ENCODE peak calls at places on chromosomes 16 and 17, in eight cellular contexts. V is heart left ventricle, G is IMR-90, S is A549, Q is ascending aorta, B is dorsolateral prefrontal cortex, T is body of pancreas, F is fibroblast of lung. N is an unnamed sample.

GRCh38 chr16:63787014-63787413 is 1334.8 kb downstream of the CDH11 start:
- DNase-seq in G (no peak), V (no peak), B (no peak), T (no peak), S (no peak), Q (no peak), F (peak), N (no peak)

GRCh38 chr16:10923146-10923649 is 19.1 kb downstream of the DEXI start:
- DNase-seq in G (no peak), T (no peak), V (no peak), B (no peak), F (no peak), S (no peak), Q (no peak), N (no peak)

GRCh38 chr16:52494621-52495020 is 52.3 kb downstream of the TOX3 start:
- DNase-seq in S (no peak), V (no peak), Q (no peak), B (no peak), T (no peak), F (peak), G (no peak), N (no peak)

GRCh38 chr17:41338961-41339485 is 11.6 kb downstream of the KRT33A start:
- DNase-seq in S (no peak), F (peak), Q (no peak), G (peak), V (no peak), B (no peak), T (no peak), N (no peak)

GRCh38 chr16:19907161-19907992 is 22.7 kb upstream of the GPRC5B start:
- DNase-seq in V (peak), T (peak), G (peak), S (peak), F (peak), B (peak), Q (peak), N (no peak)

GRCh38 chr17:42060231-42060630 is 9.8 kb upstream of the C17orf113 start:
- DNase-seq in G (no peak), V (no peak), B (no peak), F (no peak), S (no peak), T (no peak), Q (no peak), N (no peak)

GRCh38 chr16:74052006-74052405 is 244.6 kb upstream of the PSMD7 start:
- DNase-seq in G (no peak), S (no peak), T (no peak), F (no peak), B (no peak), V (no peak), Q (no peak), N (no peak)

GRCh38 chr16:53515259-53515658 is 12.2 kb upstream of the AKTIP start:
- DNase-seq in V (no peak), Q (no peak), S (no peak), B (no peak), G (peak), T (no peak), F (no peak), N (no peak)

GRCh38 chr17:27577124-27577761 is 53.7 kb upstream of the LGALS9 start:
- DNase-seq in T (peak), S (no peak), V (no peak), B (peak), Q (no peak), F (peak), G (peak), N (no peak)

GRCh38 chr17:54906713-54907112 is 6.1 kb downstream of the TOM1L1 start:
- DNase-seq in V (no peak), G (no peak), F (no peak), S (no peak), B (no peak), Q (no peak), T (no peak), N (no peak)

GRCh38 chr17:66661411-66661843 is 173.5 kb upstream of the CACNG5 start:
- DNase-seq in Q (no peak), T (no peak), S (peak), B (no peak), G (peak), F (peak), V (no peak), N (no peak)

GRCh38 chr16:15055141-15056053 is 477 bp downstream of the NTAN1 start:
- DNase-seq in T (peak), S (peak), V (peak), Q (no peak), B (no peak), F (peak), G (peak), N (peak)

DNA sequence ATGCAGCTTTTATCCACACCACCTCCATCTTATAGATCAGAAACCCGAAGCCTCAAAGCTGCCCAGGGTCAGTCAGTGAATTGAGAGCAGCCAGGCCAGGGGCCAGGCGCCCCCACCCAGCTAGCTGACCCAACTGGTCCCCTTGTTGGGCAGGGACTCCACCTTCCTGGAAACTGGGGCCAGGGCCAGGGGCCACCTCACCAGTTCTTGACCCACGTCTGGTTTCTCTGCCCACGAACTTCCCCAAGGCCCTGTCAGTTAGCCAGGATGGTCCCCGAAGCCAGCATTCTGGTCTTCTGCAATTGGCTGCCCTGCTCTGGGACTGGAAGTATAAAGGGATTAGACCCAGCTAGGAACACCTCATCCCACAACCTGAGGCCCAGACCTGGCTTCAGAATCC is 2.4 kb downstream of the FAM83G start:
- DNase-seq in G (no peak), Q (no peak), F (no peak), T (no peak), B (no peak), V (no peak), S (no peak), N (no peak)
- H3K27ac ChIP-seq in G (no peak), Q (peak), F (no peak), T (peak), B (no peak), V (no peak), S (peak), N (peak)

GRCh38 chr17:76889323-76889722 is 21.1 kb downstream of the MGAT5B start:
- DNase-seq in V (no peak), B (no peak), Q (no peak), F (no peak), T (no peak), G (no peak), S (no peak), N (no peak)

GRCh38 chr17:76888661-76889060 is 20.5 kb downstream of the MGAT5B start:
- DNase-seq in Q (no peak), T (no peak), F (no peak), S (no peak), B (no peak), G (no peak), V (no peak), N (no peak)

GRCh38 chr17:76884995-76885896 is 17.0 kb downstream of the MGAT5B start:
- DNase-seq in T (no peak), S (no peak), V (no peak), B (no peak), F (no peak), Q (no peak), G (no peak), N (no peak)

GRCh38 chr17:76886395-76886794 is 18.2 kb downstream of the MGAT5B start:
- DNase-seq in S (no peak), T (no peak), F (no peak), V (no peak), B (no peak), Q (no peak), G (no peak), N (no peak)

GRCh38 chr17:76887809-76888208 is 19.6 kb downstream of the MGAT5B start:
- DNase-seq in B (no peak), T (no peak), Q (no peak), S (no peak), F (no peak), V (no peak), G (no peak), N (no peak)
- TF ChIP-seq CTCF in B (no peak), T (no peak), Q (no peak), S (no peak), F (peak), V (no peak), G (no peak), N (no peak)

GRCh38 chr17:81928497-81929252 is 1.1 kb upstream of the MAFG start:
- DNase-seq in B (no peak), G (no peak), S (no peak), F (no peak), V (no peak), T (no peak), Q (no peak), N (no peak)
- H3K4me3 ChIP-seq in B (peak), G (peak), S (peak), F (peak), V (peak), T (peak), Q (peak), N (peak)

GRCh38 chr16:51156836-51157235 is 5.8 kb upstream of the SALL1 start:
- DNase-seq in B (no peak), V (no peak), G (no peak), F (no peak), S (no peak), T (no peak), Q (no peak), N (no peak)
- H3K27ac ChIP-seq in B (peak), V (no peak), G (no peak), F (no peak), S (no peak), T (no peak), Q (no peak), N (no peak)